ENCODE peak calls at places on chromosomes 4 and X, in seven cellular contexts. O is DMS 273 treated with DMSO at 0.1 percent for 48 hours; P is SIG-M5; E is CD8-positive, alpha-beta memory T cell; F is NCI-H345; D is WTC11; A is HCEC 1CT. S is an unnamed sample.

GRCh38 chr4:71550220-71551190 is 211.7 kb downstream of the SLC4A4 start:
- DNase-seq in D (peak), O (no peak), F (no peak), P (no peak), E (no peak), A (peak), S (no peak)

GRCh38 chr4:159298502-159298901 is 195.6 kb downstream of the RAPGEF2 start:
- DNase-seq in D (no peak), A (peak), E (no peak), P (no peak), F (no peak), O (no peak), S (peak)

GRCh38 chrX:10038585-10038984 is 71.4 kb downstream of the CLDN34 start:
- DNase-seq in A (no peak), P (no peak), O (no peak), F (no peak), D (no peak), E (no peak), S (no peak)

GRCh38 chr4:142773505-142773904 is 72.6 kb downstream of the INPP4B start:
- DNase-seq in P (no peak), F (no peak), A (no peak), D (no peak), O (no peak), E (no peak), S (no peak)

GRCh38 chr4:101115841-101116240 is 231.5 kb downstream of the PPP3CA start:
- DNase-seq in D (no peak), F (no peak), A (no peak), E (no peak), P (no peak), O (no peak), S (no peak)

GRCh38 chr4:42709392-42710065 is 52.6 kb upstream of the ATP8A1 start:
- DNase-seq in A (no peak), O (no peak), P (no peak), E (no peak), D (no peak), F (no peak), S (no peak)

GRCh38 chrX:123217077-123217476 is 33.0 kb downstream of the GRIA3 start:
- DNase-seq in P (no peak), D (no peak), A (no peak), O (no peak), E (no peak), F (no peak), S (peak)

GRCh38 chrX:21740329-21741274 is 17.3 kb downstream of the SMPX start:
- DNase-seq in P (no peak), D (no peak), O (peak), E (no peak), F (peak), A (no peak), S (no peak)

GRCh38 chrX:55867254-55867653 is 149.7 kb downstream of the RRAGB start:
- DNase-seq in D (no peak), E (no peak), O (no peak), A (no peak), P (no peak), F (no peak), S (no peak)

GRCh38 chrX:40061871-40062524 is 35.8 kb downstream of the BCOR start:
- DNase-seq in E (no peak), A (no peak), P (no peak), F (no peak), D (peak), O (no peak), S (no peak)

GRCh38 chrX:85114171-85114570 is 110.5 kb downstream of the APOOL start:
- DNase-seq in D (no peak), F (no peak), E (no peak), O (no peak), P (no peak), A (no peak), S (no peak)

GRCh38 chrX:38558681-38559080 is 2.7 kb upstream of the TSPAN7 start:
- DNase-seq in O (no peak), P (no peak), D (no peak), E (no peak), A (no peak), F (no peak), S (peak)

GRCh38 chr4:6724461-6725111 is 8.6 kb downstream of the BLOC1S4 start:
- DNase-seq in A (no peak), D (no peak), O (no peak), F (no peak), E (no peak), P (no peak), S (no peak)

GRCh38 chr4:8322794-8323704 is 53.5 kb downstream of the HTRA3 start:
- DNase-seq in D (no peak), A (no peak), O (no peak), P (no peak), F (no peak), E (no peak), S (no peak)

GRCh38 chr4:72971572-72971971 is 97.9 kb downstream of the COX18 start:
- DNase-seq in O (no peak), E (no peak), D (no peak), F (no peak), P (no peak), A (peak), S (peak)

GRCh38 chrX:109485470-109486340 is 3.8 kb upstream of the GUCY2F start:
- DNase-seq in O (no peak), A (peak), E (peak), D (peak), F (peak), P (peak), S (peak)

GRCh38 chr4:6718932-6719610 is 3.1 kb downstream of the BLOC1S4 start:
- DNase-seq in P (no peak), E (no peak), F (no peak), A (no peak), D (no peak), O (no peak), S (no peak)

GRCh38 chr4:123649644-123650356 is 253.2 kb downstream of the SPRY1 start:
- DNase-seq in P (no peak), F (peak), A (peak), D (peak), O (no peak), E (no peak), S (peak)

GRCh38 chr4:128716325-128716724 is 93.2 kb upstream of the JADE1 start:
- DNase-seq in O (no peak), E (no peak), F (no peak), D (no peak), A (no peak), P (no peak), S (peak)

GRCh38 chr4:47203593-47203992 is 172.2 kb downstream of the GABRB1 start:
- DNase-seq in E (no peak), D (no peak), A (no peak), F (no peak), O (no peak), P (no peak), S (no peak)

GRCh38 chr4:106058919-106059318 is 163.6 kb downstream of the NPNT start:
- DNase-seq in A (no peak), D (no peak), P (no peak), F (no peak), O (no peak), E (no peak), S (no peak)

GRCh38 chr4:4260185-4260751 is 12.2 kb upstream of the TMEM128 start:
- DNase-seq in O (peak), P (no peak), F (no peak), A (peak), E (peak), D (no peak), S (peak)

GRCh38 chr4:54607521-54607920 is 50.2 kb upstream of the KIT start:
- DNase-seq in A (no peak), D (no peak), E (no peak), F (no peak), O (no peak), P (no peak), S (no peak)

GRCh38 chr4:25563071-25563564 is 92.5 kb upstream of the SLC34A2 start:
- DNase-seq in E (no peak), O (peak), D (no peak), P (no peak), F (peak), A (no peak), S (no peak)

GRCh38 chr4:147741190-147741788 is 9.4 kb downstream of the ARHGAP10 start:
- DNase-seq in F (no peak), A (no peak), D (no peak), E (no peak), O (no peak), P (no peak), S (no peak)

GRCh38 chr4:123469245-123469644 is 72.7 kb downstream of the SPRY1 start:
- DNase-seq in F (no peak), E (no peak), P (no peak), O (no peak), A (no peak), D (no peak), S (no peak)

GRCh38 chrX:94830717-94831116 is 1156.7 kb downstream of the FAM133A start:
- DNase-seq in F (no peak), A (no peak), P (no peak), E (no peak), O (no peak), D (no peak), S (no peak)

GRCh38 chr4:138759508-138759907 is 256.1 kb upstream of the NOCT start:
- DNase-seq in A (no peak), P (no peak), D (no peak), F (no peak), E (no peak), O (no peak), S (no peak)

GRCh38 chr4:139256349-139256748 is 23.7 kb downstream of the MGARP start:
- DNase-seq in D (no peak), A (no peak), O (no peak), E (no peak), P (no peak), F (no peak), S (no peak)

GRCh38 chr4:177185151-177185550 is 124.5 kb upstream of the NEIL3 start:
- DNase-seq in P (no peak), E (no peak), O (no peak), F (no peak), A (peak), D (no peak), S (peak)

GRCh38 chrX:15475021-15475420 is 18.1 kb downstream of the PIR start:
- DNase-seq in F (no peak), D (no peak), E (no peak), A (no peak), O (no peak), P (no peak), S (no peak)

GRCh38 chrX:45515262-45516215 is 314.9 kb upstream of the DIPK2B start:
- DNase-seq in A (peak), E (peak), P (peak), O (no peak), D (peak), F (peak), S (peak)

GRCh38 chrX:18701621-18702361 is 5.7 kb upstream of the PPEF1 start:
- DNase-seq in D (no peak), F (no peak), E (no peak), O (no peak), A (no peak), P (no peak), S (no peak)

S was measured in foreskin fibroblast.